ENCODE peak calls at places on chromosomes 3 and 15, in five cellular contexts. One of them, this sample, is unnamed. For H3K4me1, the result is how much of the 10 kb centered on the place peaks cover.

GRCh38 chr15:74978503-74978902 is 16.9 kb upstream of the SCAMP5 start:
- DNase-seq in lower lobe of right lung: no peak
- DNase-seq in neural progenitor cell: no peak
- DNase-seq in A549: no peak
- DNase-seq in H9: no peak
- DNase-seq in this sample: no peak

GRCh38 chr15:39803016-39803415 is 20.4 kb upstream of the FSIP1 start:
- DNase-seq in A549: no peak
- DNase-seq in lower lobe of right lung: no peak
- DNase-seq in neural progenitor cell: no peak
- DNase-seq in H9: no peak
- DNase-seq in this sample: no peak

GRCh38 chr3:188152660-188153497 is 1.1 kb upstream of the LPP start:
- DNase-seq in A549: peak
- DNase-seq in H9: peak
- DNase-seq in neural progenitor cell: peak
- DNase-seq in lower lobe of right lung: peak
- DNase-seq in this sample: peak

GRCh38 chr3:189871384-189871783 is 240.2 kb downstream of the TP63 start:
- DNase-seq in A549: no peak
- DNase-seq in H9: no peak
- DNase-seq in neural progenitor cell: no peak
- DNase-seq in lower lobe of right lung: no peak
- DNase-seq in this sample: no peak

GRCh38 chr3:39192490-39193092 is at the start of gene XIRP1:
- DNase-seq in lower lobe of right lung: no peak
- DNase-seq in A549: no peak
- DNase-seq in neural progenitor cell: no peak
- DNase-seq in H9: no peak
- DNase-seq in this sample: no peak

GRCh38 chr15:67124911-67125588 is 59.6 kb downstream of the SMAD3 start:
- DNase-seq in neural progenitor cell: no peak
- DNase-seq in lower lobe of right lung: no peak
- DNase-seq in H9: no peak
- DNase-seq in A549: peak
- DNase-seq in this sample: no peak

GRCh38 chr3:107752202-107752990 is 229.6 kb downstream of the BBX start:
- DNase-seq in A549: peak
- DNase-seq in lower lobe of right lung: no peak
- DNase-seq in neural progenitor cell: peak
- DNase-seq in H9: peak
- DNase-seq in this sample: no peak

GRCh38 chr3:145070795-145071194 is 1090.2 kb downstream of the PLOD2 start:
- DNase-seq in A549: no peak
- DNase-seq in lower lobe of right lung: no peak
- DNase-seq in neural progenitor cell: no peak
- DNase-seq in H9: no peak
- DNase-seq in this sample: no peak

GRCh38 chr3:153977148-153977547 is 144.0 kb upstream of the ARHGEF26 start:
- DNase-seq in neural progenitor cell: no peak
- DNase-seq in H9: no peak
- DNase-seq in lower lobe of right lung: no peak
- DNase-seq in A549: no peak
- DNase-seq in this sample: no peak

GRCh38 chr3:41237907-41238306 is 38.6 kb downstream of the CTNNB1 start:
- DNase-seq in lower lobe of right lung: no peak
- DNase-seq in neural progenitor cell: no peak
- DNase-seq in H9: no peak
- DNase-seq in A549: no peak
- DNase-seq in this sample: no peak

GRCh38 chr3:126340943-126341754 is 16.1 kb downstream of the KLF15 start:
- DNase-seq in neural progenitor cell: no peak
- DNase-seq in H9: no peak
- DNase-seq in lower lobe of right lung: peak
- DNase-seq in A549: no peak
- DNase-seq in this sample: no peak

GRCh38 chr3:16500093-16500492 is 13.4 kb downstream of the RFTN1 start:
- DNase-seq in A549: no peak
- DNase-seq in lower lobe of right lung: no peak
- DNase-seq in H9: no peak
- DNase-seq in neural progenitor cell: no peak
- DNase-seq in this sample: no peak

GRCh38 chr15:81924667-81925183 is 121.1 kb downstream of the MEX3B start:
- DNase-seq in H9: no peak
- DNase-seq in lower lobe of right lung: no peak
- DNase-seq in A549: no peak
- DNase-seq in neural progenitor cell: no peak
- DNase-seq in this sample: no peak

GRCh38 chr3:117553461-117553860 is 843.9 kb downstream of the TUSC7 start:
- DNase-seq in H9: no peak
- DNase-seq in A549: peak
- DNase-seq in lower lobe of right lung: no peak
- DNase-seq in neural progenitor cell: no peak
- DNase-seq in this sample: no peak

GRCh38 chr3:186013312-186013711 is 75.5 kb upstream of the TRA2B start:
- DNase-seq in H9: no peak
- DNase-seq in lower lobe of right lung: no peak
- DNase-seq in neural progenitor cell: no peak
- DNase-seq in A549: no peak
- DNase-seq in this sample: no peak

GRCh38 chr15:62896969-62897486 is 145.5 kb upstream of the TPM1 start:
- DNase-seq in H9: no peak
- DNase-seq in neural progenitor cell: peak
- DNase-seq in A549: peak
- DNase-seq in lower lobe of right lung: peak
- DNase-seq in this sample: peak

GRCh38 chr3:141106842-141107241 is 55.7 kb downstream of the SPSB4 start:
- DNase-seq in lower lobe of right lung: no peak
- DNase-seq in A549: no peak
- DNase-seq in H9: no peak
- DNase-seq in neural progenitor cell: no peak
- DNase-seq in this sample: no peak

GRCh38 chr15:88891540-88892254 is 3.6 kb downstream of the HAPLN3 start:
- DNase-seq in A549: no peak
- DNase-seq in neural progenitor cell: no peak
- DNase-seq in H9: no peak
- DNase-seq in lower lobe of right lung: no peak
- DNase-seq in this sample: no peak

GRCh38 chr15:77107531-77108355 is 36.8 kb upstream of the TSPAN3 start:
- DNase-seq in lower lobe of right lung: no peak
- DNase-seq in A549: peak
- DNase-seq in H9: peak
- DNase-seq in neural progenitor cell: peak
- DNase-seq in this sample: peak

GRCh38 chr3:137150825-137151224 is 193.0 kb downstream of the IL20RB start:
- DNase-seq in A549: no peak
- DNase-seq in H9: no peak
- DNase-seq in neural progenitor cell: no peak
- DNase-seq in lower lobe of right lung: no peak
- DNase-seq in this sample: no peak

GRCh38 chr3:182385356-182385755 is 407.9 kb upstream of the ATP11B start:
- DNase-seq in neural progenitor cell: peak
- DNase-seq in A549: no peak
- DNase-seq in H9: no peak
- DNase-seq in lower lobe of right lung: no peak
- DNase-seq in this sample: no peak

GRCh38 chr3:182392182-182392917 is 401.0 kb upstream of the ATP11B start:
- DNase-seq in lower lobe of right lung: no peak
- DNase-seq in A549: no peak
- DNase-seq in neural progenitor cell: no peak
- DNase-seq in H9: no peak
- DNase-seq in this sample: no peak

GRCh38 chr3:182389041-182389815 is 404.1 kb upstream of the ATP11B start:
- DNase-seq in neural progenitor cell: no peak
- DNase-seq in A549: no peak
- DNase-seq in lower lobe of right lung: no peak
- DNase-seq in H9: no peak
- DNase-seq in this sample: no peak

GRCh38 chr3:182384182-182384581 is 409.1 kb upstream of the ATP11B start:
- DNase-seq in H9: no peak
- DNase-seq in lower lobe of right lung: no peak
- DNase-seq in neural progenitor cell: no peak
- DNase-seq in A549: no peak
- DNase-seq in this sample: no peak

DNA sequence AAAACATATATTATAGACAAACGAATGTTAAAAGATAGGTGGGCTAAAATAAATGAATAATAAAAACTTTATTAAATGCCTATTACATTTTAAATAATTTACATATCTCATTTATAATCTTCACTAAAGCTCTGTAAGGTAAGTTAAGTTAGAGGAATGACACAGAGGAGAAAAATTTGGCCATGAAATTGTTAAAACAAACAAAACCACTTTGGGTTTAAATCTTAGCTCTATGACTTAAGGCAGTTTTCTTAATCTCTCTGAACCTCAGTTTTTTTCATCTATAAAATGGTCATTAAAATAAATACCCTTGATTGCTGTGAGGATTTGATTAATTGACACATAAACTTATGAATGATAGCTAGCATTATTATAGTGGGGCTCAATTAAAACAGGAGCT is 404.8 kb upstream of the ATP11B start:
- DNase-seq in H9: no peak
- DNase-seq in A549: no peak
- DNase-seq in neural progenitor cell: no peak
- DNase-seq in lower lobe of right lung: no peak
- DNase-seq in this sample: no peak
- H3K4me1 ChIP-seq in H9: under half
- H3K4me1 ChIP-seq in A549: under half
- H3K4me1 ChIP-seq in neural progenitor cell: half or more
- H3K4me1 ChIP-seq in lower lobe of right lung: under half
- H3K4me1 ChIP-seq in this sample: under half

GRCh38 chr3:64253689-64254088 is 28.4 kb upstream of the PRICKLE2 start:
- DNase-seq in neural progenitor cell: no peak
- DNase-seq in lower lobe of right lung: no peak
- DNase-seq in H9: no peak
- DNase-seq in A549: no peak
- DNase-seq in this sample: no peak

GRCh38 chr3:64251019-64251418 is 25.8 kb upstream of the PRICKLE2 start:
- DNase-seq in neural progenitor cell: no peak
- DNase-seq in H9: no peak
- DNase-seq in A549: peak
- DNase-seq in lower lobe of right lung: no peak
- DNase-seq in this sample: no peak

GRCh38 chr3:64255941-64256340 is 30.7 kb upstream of the PRICKLE2 start:
- DNase-seq in lower lobe of right lung: no peak
- DNase-seq in A549: no peak
- DNase-seq in neural progenitor cell: no peak
- DNase-seq in H9: no peak
- DNase-seq in this sample: no peak

GRCh38 chr3:64257096-64257755 is 32.0 kb upstream of the PRICKLE2 start:
- DNase-seq in A549: no peak
- DNase-seq in H9: no peak
- DNase-seq in lower lobe of right lung: no peak
- DNase-seq in neural progenitor cell: no peak
- DNase-seq in this sample: no peak

GRCh38 chr3:64254443-64254842 is 29.2 kb upstream of the PRICKLE2 start:
- DNase-seq in A549: no peak
- DNase-seq in neural progenitor cell: no peak
- DNase-seq in lower lobe of right lung: no peak
- DNase-seq in H9: no peak
- DNase-seq in this sample: no peak
- H3K4me1 ChIP-seq in A549: under half
- H3K4me1 ChIP-seq in neural progenitor cell: under half
- H3K4me1 ChIP-seq in lower lobe of right lung: under half
- H3K4me1 ChIP-seq in H9: under half
- H3K4me1 ChIP-seq in this sample: under half

GRCh38 chr3:11288786-11289637 is 16.8 kb downstream of the ATG7 start:
- DNase-seq in lower lobe of right lung: no peak
- DNase-seq in A549: peak
- DNase-seq in neural progenitor cell: no peak
- DNase-seq in H9: no peak
- DNase-seq in this sample: no peak

GRCh38 chr3:11289864-11290263 is 17.7 kb downstream of the ATG7 start:
- DNase-seq in A549: no peak
- DNase-seq in H9: no peak
- DNase-seq in lower lobe of right lung: no peak
- DNase-seq in neural progenitor cell: no peak
- DNase-seq in this sample: no peak

GRCh38 chr3:11288021-11288491 is 15.9 kb downstream of the ATG7 start:
- DNase-seq in neural progenitor cell: no peak
- DNase-seq in lower lobe of right lung: no peak
- DNase-seq in A549: no peak
- DNase-seq in H9: no peak
- DNase-seq in this sample: no peak

GRCh38 chr3:11290743-11291680 is 18.8 kb downstream of the ATG7 start:
- DNase-seq in lower lobe of right lung: no peak
- DNase-seq in neural progenitor cell: no peak
- DNase-seq in A549: no peak
- DNase-seq in H9: no peak
- DNase-seq in this sample: no peak

DNA sequence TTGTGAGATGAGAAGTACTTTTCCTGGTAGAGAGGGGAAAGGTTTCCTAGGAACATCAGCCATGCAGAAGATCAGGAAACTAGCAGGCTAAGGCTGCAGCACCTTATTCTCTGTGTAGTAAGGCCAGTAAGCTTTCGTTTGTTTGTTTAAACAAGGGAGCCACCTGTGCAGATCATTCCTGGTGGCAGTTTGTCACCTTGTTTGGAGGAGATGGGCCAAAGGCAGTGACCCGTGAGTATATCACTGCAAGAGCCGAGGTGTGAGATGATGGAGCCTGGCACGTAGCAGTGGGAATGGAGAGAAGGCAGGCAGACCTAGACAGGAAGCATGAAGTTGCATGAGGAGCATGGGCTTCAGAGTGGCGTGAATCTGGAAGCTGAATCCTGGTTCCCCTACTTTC is 19.6 kb downstream of the ATG7 start:
- DNase-seq in A549: no peak
- DNase-seq in H9: no peak
- DNase-seq in lower lobe of right lung: no peak
- DNase-seq in neural progenitor cell: no peak
- DNase-seq in this sample: no peak
- H3K4me1 ChIP-seq in A549: under half
- H3K4me1 ChIP-seq in H9: under half
- H3K4me1 ChIP-seq in lower lobe of right lung: half or more
- H3K4me1 ChIP-seq in neural progenitor cell: under half
- H3K4me1 ChIP-seq in this sample: under half

DNA sequence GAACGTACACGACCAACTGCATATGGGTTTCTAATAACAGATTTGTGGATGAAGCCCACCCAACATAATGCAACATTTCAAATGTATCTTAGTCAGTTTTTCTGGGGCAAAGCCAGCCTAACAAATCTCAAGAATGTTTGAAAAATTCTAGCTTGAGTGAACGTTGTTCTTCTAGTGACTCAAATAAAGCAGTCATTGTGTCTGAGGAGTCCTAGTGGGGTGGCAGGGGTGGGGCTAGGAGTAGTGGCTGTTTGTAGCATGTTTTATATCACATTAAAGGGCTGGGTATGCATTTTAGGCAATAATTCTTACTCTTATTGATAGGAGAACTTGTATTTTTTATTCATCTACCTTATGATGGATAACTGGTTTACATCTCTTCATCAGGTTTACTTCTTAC is 6.0 kb downstream of the B3GNT5 start:
- DNase-seq in A549: no peak
- DNase-seq in lower lobe of right lung: no peak
- DNase-seq in H9: no peak
- DNase-seq in neural progenitor cell: no peak
- DNase-seq in this sample: no peak
- H3K4me1 ChIP-seq in A549: under half
- H3K4me1 ChIP-seq in lower lobe of right lung: half or more
- H3K4me1 ChIP-seq in H9: under half
- H3K4me1 ChIP-seq in neural progenitor cell: under half
- H3K4me1 ChIP-seq in this sample: under half